ENCODE peak calls at places on chromosomes 5 and 9, in seven cellular contexts. Q is lower lobe of right lung, M is endothelial cell, T is uterus, B is mucosa of descending colon, X is osteocyte, L is GM13976. I is an unnamed sample.

GRCh38 chr9:132697230-132697629 is 27.0 kb downstream of the GTF3C4 start:
- DNase-seq in B (no peak), T (no peak), X (no peak), Q (no peak), L (no peak), M (no peak), I (no peak)

GRCh38 chr9:124756011-124756410 is 15.1 kb downstream of the NR6A1 start:
- DNase-seq in X (no peak), M (no peak), L (no peak), B (no peak), Q (no peak), T (no peak), I (no peak)

GRCh38 chr5:127072861-127073846 is at the start of gene C5orf63:
- DNase-seq in M (peak; percentile 34), T (peak; percentile 40), X (no peak), Q (peak; percentile 78), B (peak; percentile 84), L (peak; percentile 86), I (peak; percentile 85)

GRCh38 chr5:8923516-8923915 is 622.4 kb downstream of the SEMA5A start:
- DNase-seq in Q (no peak), X (no peak), T (no peak), L (no peak), M (no peak), B (no peak), I (no peak)

GRCh38 chr5:175821790-175822211 is 49.6 kb upstream of the CPLX2 start:
- DNase-seq in M (no peak), X (no peak), B (no peak), L (peak; percentile 50), T (no peak), Q (no peak), I (peak; percentile 50)

GRCh38 chr9:129408535-129409215 is 212.2 kb downstream of the C9orf50 start:
- DNase-seq in M (no peak), B (peak; percentile 66), Q (peak; percentile 44), X (no peak), T (no peak), L (no peak), I (no peak)

GRCh38 chr9:75482566-75482965 is 394.3 kb downstream of the OSTF1 start:
- DNase-seq in X (no peak), T (no peak), B (no peak), L (no peak), M (no peak), Q (no peak), I (no peak)

GRCh38 chr9:83582026-83582425 is 40.9 kb upstream of the IDNK start:
- DNase-seq in T (no peak), M (no peak), X (no peak), L (no peak), B (no peak), Q (no peak), I (no peak)

GRCh38 chr9:136138566-136138965 is 19.9 kb upstream of the TMEM250 start:
- DNase-seq in M (peak; percentile 54), B (peak; percentile 60), T (no peak), X (no peak), Q (no peak), L (peak; percentile 66), I (no peak)

GRCh38 chr9:127142291-127142690 is 19.9 kb upstream of the ANGPTL2 start:
- DNase-seq in M (no peak), B (no peak), X (no peak), Q (no peak), T (peak; percentile 10), L (no peak), I (no peak)

GRCh38 chr9:93287593-93287992 is 103.7 kb downstream of the WNK2 start:
- DNase-seq in B (no peak), T (no peak), Q (no peak), X (no peak), M (no peak), L (no peak), I (no peak)

GRCh38 chr9:5587024-5587423 is 41.9 kb upstream of the RIC1 start:
- DNase-seq in Q (no peak), B (no peak), L (no peak), M (no peak), T (no peak), X (no peak), I (no peak)

GRCh38 chr5:112737088-112737471 is 605 bp upstream of the APC start:
- DNase-seq in B (no peak), L (no peak), X (no peak), Q (no peak), M (no peak), T (no peak), I (no peak)

GRCh38 chr5:112735702-112736101 is 2.0 kb upstream of the APC start:
- DNase-seq in Q (no peak), B (no peak), L (no peak), M (no peak), T (no peak), X (no peak), I (no peak)

GRCh38 chr5:112738180-112738560 is 485 bp downstream of the APC start:
- DNase-seq in T (no peak), B (no peak), X (no peak), Q (no peak), L (peak; percentile 17), M (peak; percentile 17), I (no peak)

GRCh38 chr5:112734597-112734996 is 3.1 kb upstream of the APC start:
- DNase-seq in M (no peak), B (no peak), L (no peak), X (no peak), Q (no peak), T (no peak), I (no peak)

GRCh38 chr5:112737472-112738179 is at the start of gene APC:
- DNase-seq in L (peak; percentile 91), Q (peak; percentile 92), T (peak; percentile 90), M (peak; percentile 92), B (peak; percentile 87), X (peak; percentile 96), I (peak; percentile 82)
- TF ChIP-seq CTCF in L (no peak), Q (no peak), T (no peak), M (no peak), B (no peak), X (no peak), I (no peak)

GRCh38 chr9:90838761-90839160 is 37.1 kb downstream of the SYK start:
- DNase-seq in Q (no peak), M (no peak), B (no peak), T (no peak), L (no peak), X (no peak), I (no peak)

GRCh38 chr9:90838098-90838497 is 36.5 kb downstream of the SYK start:
- DNase-seq in B (no peak), X (no peak), Q (no peak), M (no peak), T (no peak), L (no peak), I (no peak)

GRCh38 chr9:90841615-90842014 is 40.0 kb downstream of the SYK start:
- DNase-seq in B (no peak), X (no peak), L (no peak), Q (no peak), M (no peak), T (no peak), I (no peak)

GRCh38 chr9:90841213-90841612 is 39.6 kb downstream of the SYK start:
- DNase-seq in M (no peak), T (no peak), Q (no peak), X (no peak), B (no peak), L (no peak), I (no peak)

GRCh38 chr9:90839183-90839582 is 37.6 kb downstream of the SYK start:
- DNase-seq in B (no peak), L (no peak), X (no peak), Q (no peak), M (no peak), T (no peak), I (no peak)
- TF ChIP-seq CTCF in B (no peak), L (no peak), X (no peak), Q (no peak), M (no peak), T (no peak), I (no peak)

DNA sequence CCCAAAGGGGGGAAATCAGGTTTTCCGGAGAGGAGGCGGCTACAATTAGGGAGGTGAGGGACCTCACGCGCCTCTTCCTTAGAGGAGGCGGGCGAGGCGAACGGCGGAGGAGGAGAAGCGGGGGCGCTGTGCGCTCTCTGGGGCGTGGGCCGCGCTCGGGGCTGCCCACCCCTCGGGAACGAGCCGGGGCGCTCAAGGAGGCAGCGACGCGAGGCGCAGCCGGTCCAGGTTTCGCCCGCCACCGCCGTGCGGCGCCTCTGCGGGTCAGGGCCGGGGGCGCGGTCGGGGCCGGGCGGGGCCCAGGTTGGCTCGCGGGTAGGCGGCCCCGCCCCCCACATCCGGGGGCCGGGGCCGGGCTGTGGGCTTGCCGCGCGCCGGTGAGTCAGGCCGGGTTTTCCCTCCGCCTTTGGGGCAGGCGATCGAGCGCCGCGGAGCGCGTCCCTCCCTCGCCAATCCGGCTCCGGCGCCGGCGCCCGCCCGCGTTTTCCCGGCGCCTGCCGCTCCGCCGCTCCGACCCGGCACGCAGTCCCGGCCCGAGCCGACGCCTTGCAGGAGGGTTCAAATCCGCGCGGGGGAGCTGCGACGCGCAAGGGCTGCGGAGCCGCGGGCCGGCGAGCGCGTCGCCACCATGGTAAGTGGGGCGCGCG is at the start of gene N4BP3:
- DNase-seq in M (peak; percentile 86), T (no peak), L (peak; percentile 93), X (no peak), B (peak; percentile 86), Q (peak; percentile 74), I (peak; percentile 93)
- TF ChIP-seq CTCF in M (peak; percentile 26), T (no peak), L (peak; percentile 10), X (no peak), B (no peak), Q (no peak), I (peak; percentile 18)

GRCh38 chr9:120787906-120788305 is 5.3 kb downstream of the FBXW2 start:
- DNase-seq in T (no peak), B (no peak), L (no peak), M (no peak), X (no peak), Q (no peak), I (no peak)

GRCh38 chr9:120791161-120791560 is 2.1 kb downstream of the FBXW2 start:
- DNase-seq in M (no peak), B (no peak), Q (no peak), T (no peak), X (no peak), L (no peak), I (no peak)

GRCh38 chr9:120792898-120793765 is at the start of gene FBXW2:
- DNase-seq in X (peak; percentile 96), M (peak; percentile 94), L (peak; percentile 96), B (peak; percentile 96), Q (peak; percentile 95), T (peak; percentile 87), I (peak; percentile 93)
- TF ChIP-seq CTCF in X (no peak), M (no peak), L (no peak), B (no peak), Q (no peak), T (peak; percentile 9), I (no peak)

GRCh38 chr5:156800982-156801381 is 49.1 kb upstream of the PPP1R2B start:
- DNase-seq in M (no peak), Q (no peak), X (no peak), L (no peak), B (no peak), T (no peak), I (no peak)
- TF ChIP-seq CTCF in M (no peak), Q (no peak), X (no peak), L (no peak), B (no peak), T (no peak), I (no peak)

I was measured in GM13977.